ENCODE peak calls at places on chromosomes 13 and 19, in six cellular contexts. J, T, D, U, W and L are unnamed samples.

GRCh38 chr13:110289661-110290060 is 17.3 kb downstream of the COL4A1 start:
- DNase-seq in W (no peak), D (no peak), T (no peak), U (no peak), J (peak), L (no peak)

GRCh38 chr13:62482351-62482750 is 1066.7 kb upstream of the PCDH20 start:
- DNase-seq in T (no peak), U (no peak), D (no peak), W (no peak), J (no peak), L (no peak)

GRCh38 chr19:29528350-29528945 is 2.7 kb downstream of the VSTM2B start:
- DNase-seq in J (no peak), W (peak), T (peak), U (peak), D (peak), L (peak)

GRCh38 chr19:35509018-35509652 is 4.3 kb downstream of the DMKN start:
- DNase-seq in T (no peak), U (no peak), D (peak), W (no peak), J (no peak), L (no peak)

GRCh38 chr19:7833225-7834156 is 3.5 kb downstream of the EVI5L start:
- DNase-seq in W (no peak), D (no peak), U (no peak), T (no peak), J (no peak), L (no peak)

GRCh38 chr13:30739646-30740642 is 4.6 kb downstream of the ALOX5AP start:
- DNase-seq in T (peak), D (no peak), W (no peak), U (peak), J (no peak), L (peak)

GRCh38 chr13:79457948-79458347 is 23.0 kb upstream of the NDFIP2 start:
- DNase-seq in U (no peak), D (no peak), T (no peak), W (no peak), J (no peak), L (no peak)

GRCh38 chr13:40170982-40171381 is 495.5 kb downstream of the FOXO1 start:
- DNase-seq in J (no peak), W (no peak), T (no peak), U (no peak), D (no peak), L (no peak)

GRCh38 chr13:114106991-114107685 is 25.3 kb downstream of the RASA3 start:
- DNase-seq in U (no peak), D (peak), J (peak), W (peak), T (no peak), L (no peak)

GRCh38 chr19:6417713-6418561 is 6.7 kb downstream of the KHSRP start:
- DNase-seq in U (no peak), W (no peak), T (no peak), D (peak), J (no peak), L (no peak)

GRCh38 chr13:112688560-112689497 is 1.0 kb upstream of the ATP11A start:
- DNase-seq in U (no peak), W (peak), T (no peak), J (peak), D (peak), L (peak)

GRCh38 chr19:8973501-8974091 is 36.6 kb downstream of the MUC16 start:
- DNase-seq in D (no peak), T (no peak), U (no peak), J (no peak), W (no peak), L (no peak)

GRCh38 chr13:39506559-39507390 is 96.2 kb downstream of the LHFPL6 start:
- DNase-seq in W (no peak), T (no peak), D (no peak), J (no peak), U (no peak), L (no peak)

GRCh38 chr19:4909172-4909896 is at the start of gene UHRF1:
- DNase-seq in T (peak), D (no peak), U (no peak), W (no peak), J (no peak), L (peak)

GRCh38 chr19:49853852-49854849 is 3.2 kb downstream of the PTOV1 start:
- DNase-seq in U (no peak), D (no peak), J (no peak), W (peak), T (no peak), L (no peak)

GRCh38 chr13:31000889-31001288 is 68.4 kb downstream of the TEX26 start:
- DNase-seq in D (no peak), T (no peak), J (no peak), W (no peak), U (no peak), L (no peak)

GRCh38 chr13:41428155-41428554 is 29.2 kb upstream of the RGCC start:
- DNase-seq in W (no peak), J (no peak), T (no peak), U (no peak), D (peak), L (peak)

GRCh38 chr13:74871671-74872070 is 610.3 kb downstream of the TBC1D4 start:
- DNase-seq in D (no peak), W (no peak), T (no peak), U (no peak), J (no peak), L (no peak)

GRCh38 chr19:1000591-1001537 is 645 bp downstream of the GRIN3B start:
- DNase-seq in T (no peak), W (no peak), J (no peak), U (no peak), D (no peak), L (no peak)

GRCh38 chr19:18091217-18091608 is 4.5 kb upstream of the IL12RB1 start:
- DNase-seq in D (no peak), T (no peak), U (no peak), W (peak), J (peak), L (peak)

GRCh38 chr13:67557118-67557517 is 327.0 kb upstream of the PCDH9 start:
- DNase-seq in T (no peak), J (no peak), D (no peak), W (no peak), U (no peak), L (no peak)

GRCh38 chr19:44278181-44278690 is 18.6 kb downstream of the ZNF233 start:
- DNase-seq in T (no peak), U (no peak), W (no peak), D (no peak), J (no peak), L (no peak)

GRCh38 chr13:73293902-73294523 is 235.2 kb downstream of the KLF5 start:
- DNase-seq in U (no peak), W (no peak), D (no peak), J (no peak), T (no peak), L (no peak)

GRCh38 chr13:57114945-57115344 is 25.8 kb upstream of the PRR20A start:
- DNase-seq in T (no peak), U (no peak), D (no peak), W (no peak), J (no peak), L (no peak)

GRCh38 chr13:36674337-36675212 is 755 bp downstream of the SERTM1 start:
- DNase-seq in U (no peak), D (peak), J (no peak), W (no peak), T (no peak), L (no peak)